ENCODE peak calls at places on chromosomes 4 and X, in eight cellular contexts. H is CD4-positive, alpha-beta T cell; N is HCT116; M is cardiac fibroblast; Z is bronchial epithelial cell; V is dorsolateral prefrontal cortex; P is coronary artery; J is neural crest cell. L is an unnamed sample.

GRCh38 chr4:26342328-26343040 is 21.7 kb downstream of the RBPJ start:
- DNase-seq in N (peak; percentile 23), J (no peak), M (peak; percentile 89), P (no peak), H (no peak), V (no peak), Z (peak; percentile 91), L (no peak)

GRCh38 chr4:64539234-64539849 is 130.1 kb upstream of the TECRL start:
- DNase-seq in Z (peak; percentile 52), J (peak; percentile 50), N (peak; percentile 16), P (no peak), M (peak; percentile 74), H (no peak), V (peak; percentile 45), L (peak; percentile 47)

GRCh38 chr4:92299152-92299551 is 4.6 kb upstream of the GRID2 start:
- DNase-seq in M (peak; percentile 46), Z (peak; percentile 21), V (no peak), P (no peak), J (no peak), H (no peak), N (no peak), L (no peak)

GRCh38 chrX:66408507-66408906 is 230.4 kb downstream of the EDA2R start:
- DNase-seq in P (no peak), J (no peak), V (no peak), Z (peak; percentile 5), H (no peak), N (no peak), M (no peak), L (no peak)

GRCh38 chr4:121192500-121192899 is 28.4 kb upstream of the TNIP3 start:
- DNase-seq in V (no peak), H (no peak), P (no peak), M (peak; percentile 63), J (peak; percentile 5), N (peak; percentile 33), Z (peak; percentile 43), L (no peak)

GRCh38 chr4:108829981-108830492 is 67.2 kb upstream of the ETNPPL start:
- DNase-seq in P (no peak), H (no peak), N (no peak), M (peak; percentile 33), Z (no peak), V (no peak), J (no peak), L (no peak)

GRCh38 chr4:81421346-81422218 is 50.1 kb downstream of the RASGEF1B start:
- DNase-seq in Z (peak; percentile 98), V (no peak), N (no peak), P (no peak), J (no peak), M (peak; percentile 68), H (no peak), L (no peak)

GRCh38 chr4:57726154-57726553 is 616.0 kb upstream of the IGFBP7 start:
- DNase-seq in H (no peak), M (no peak), J (no peak), V (no peak), Z (no peak), P (no peak), N (no peak), L (no peak)

GRCh38 chr4:83582289-83582756 is 46.4 kb downstream of the GPAT3 start:
- DNase-seq in M (peak; percentile 9), Z (peak; percentile 60), J (no peak), P (no peak), H (no peak), V (no peak), N (no peak), L (no peak)

DNA sequence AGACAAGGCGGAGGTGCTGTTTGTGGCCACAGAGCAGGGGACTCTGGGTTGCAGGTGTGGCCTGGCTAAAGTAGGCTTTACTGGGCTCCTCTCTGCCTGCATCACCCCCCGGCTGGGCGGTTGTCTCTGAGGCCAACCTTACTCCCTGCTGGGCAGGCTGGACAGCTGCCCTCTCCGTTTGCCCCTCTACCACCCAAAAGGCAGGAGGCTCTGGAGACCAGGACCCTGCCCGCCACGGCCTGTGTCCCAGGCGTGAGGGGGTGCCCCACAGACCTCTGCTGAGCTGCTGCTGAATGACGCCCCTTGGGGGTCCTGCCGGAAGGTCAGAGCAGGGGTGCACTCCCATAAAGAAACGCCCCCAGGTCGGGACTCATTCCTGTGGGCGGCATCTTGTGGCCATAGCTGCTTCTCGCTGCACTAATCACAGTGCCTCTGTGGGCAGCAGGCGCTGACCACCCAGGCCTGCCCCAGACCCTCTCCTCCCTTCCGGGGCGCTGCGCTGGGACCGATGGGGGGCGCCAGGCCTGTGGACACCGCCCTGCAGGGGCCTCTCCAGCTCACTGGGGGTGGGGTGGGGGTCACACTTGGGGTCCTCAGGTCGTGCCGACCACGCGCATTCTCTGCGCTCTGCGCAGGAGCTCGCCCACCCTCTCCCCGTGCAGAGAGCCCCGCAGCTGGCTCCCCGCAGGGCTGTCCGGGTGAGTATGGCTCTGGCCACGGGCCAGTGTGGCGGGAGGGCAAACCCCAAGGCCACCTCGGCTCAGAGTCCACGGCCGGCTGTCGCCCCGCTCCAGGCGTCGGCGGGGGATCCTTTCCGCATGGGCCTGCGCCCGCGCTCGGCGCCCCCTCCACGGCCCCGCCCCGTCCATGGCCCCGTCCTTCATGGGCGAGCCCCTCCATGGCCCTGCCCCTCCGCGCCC is 920 bp downstream of the HTT-AS start:
- DNase-seq in Z (no peak), V (no peak), H (peak; percentile 46), P (no peak), N (no peak), J (peak; percentile 15), M (no peak), L (peak; percentile 39)
- TF ChIP-seq CTCF in Z (peak; percentile 11), V (no peak), H (no peak), P (no peak), N (no peak), J (no peak), M (peak; percentile 25), L (peak; percentile 29)

GRCh38 chr4:145868637-145869409 is 69.8 kb downstream of the ZNF827 start:
- DNase-seq in J (no peak), N (no peak), M (peak; percentile 22), Z (no peak), P (no peak), H (no peak), V (no peak), L (no peak)
- TF ChIP-seq CTCF in J (peak; percentile 13), N (peak; percentile 4), M (no peak), Z (no peak), P (no peak), H (no peak), V (peak; percentile 45), L (no peak)

GRCh38 chr4:112029642-112030235 is 115.5 kb upstream of the FAM241A start:
- DNase-seq in J (no peak), N (no peak), P (no peak), Z (peak; percentile 77), V (no peak), M (no peak), H (no peak), L (no peak)

GRCh38 chr4:112036881-112037280 is 108.4 kb upstream of the FAM241A start:
- DNase-seq in J (no peak), M (no peak), H (no peak), N (no peak), V (no peak), P (no peak), Z (no peak), L (no peak)

GRCh38 chr4:112031712-112032328 is 113.4 kb upstream of the FAM241A start:
- DNase-seq in H (no peak), V (no peak), Z (peak; percentile 49), P (no peak), M (peak; percentile 77), J (peak; percentile 38), N (peak; percentile 48), L (peak; percentile 12)
- TF ChIP-seq CTCF in H (no peak), V (peak; percentile 72), Z (peak; percentile 33), P (peak; percentile 31), M (peak; percentile 64), J (peak; percentile 88), N (peak; percentile 90), L (peak; percentile 86)

GRCh38 chrX:50751091-50751490 is 62.9 kb downstream of the SHROOM4 start:
- DNase-seq in Z (no peak), J (no peak), P (no peak), H (no peak), V (no peak), M (no peak), N (no peak), L (no peak)

DNA sequence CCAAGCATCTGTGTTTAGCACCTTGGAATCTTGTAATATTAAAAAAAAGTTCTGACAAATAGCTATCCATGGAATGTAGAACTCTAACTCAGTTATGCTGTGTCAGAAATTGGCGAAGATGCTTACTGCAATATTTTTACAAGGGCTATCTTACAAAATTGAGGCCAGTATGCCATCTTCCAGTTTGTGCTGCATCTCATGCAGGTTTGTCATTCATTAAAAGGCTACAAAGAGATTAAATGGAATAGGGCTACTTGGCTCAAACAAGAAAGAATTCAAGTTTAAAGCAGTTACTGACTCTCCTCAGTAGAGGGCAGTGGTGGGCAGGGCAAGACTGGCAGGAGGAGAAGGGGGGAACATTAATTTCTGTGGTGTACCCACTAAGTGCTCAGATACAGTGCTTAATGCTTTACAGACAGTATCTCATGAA is 66.5 kb downstream of the SHROOM4 start:
- DNase-seq in P (no peak), V (no peak), H (no peak), N (no peak), J (peak; percentile 2), M (peak; percentile 38), Z (no peak), L (no peak)
- TF ChIP-seq CTCF in P (peak; percentile 15), V (peak; percentile 78), H (no peak), N (peak; percentile 34), J (peak; percentile 73), M (peak; percentile 67), Z (peak; percentile 58), L (peak; percentile 70)

DNA sequence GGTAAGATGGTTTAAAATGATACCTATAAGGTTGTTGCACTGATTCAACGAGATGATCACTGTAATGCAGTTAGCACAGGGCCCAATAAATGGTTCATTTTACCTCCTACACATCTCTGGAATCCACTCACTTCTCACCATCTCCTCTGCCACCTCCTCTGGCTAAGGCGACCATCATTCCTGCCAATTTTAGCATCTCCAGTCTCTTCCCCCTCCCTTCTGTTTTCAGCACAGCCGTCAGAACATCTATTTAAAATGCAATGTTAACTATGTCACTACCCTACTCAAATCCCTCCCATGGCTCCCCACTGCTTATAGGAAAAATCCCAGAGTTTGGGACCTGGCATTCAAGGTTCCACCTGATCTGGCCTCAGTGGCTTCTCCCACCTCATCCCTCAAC is 3.5 kb upstream of the SYP start:
- DNase-seq in P (no peak), J (no peak), H (no peak), M (no peak), N (no peak), Z (no peak), V (no peak), L (no peak)
- TF ChIP-seq CTCF in P (no peak), J (no peak), H (no peak), M (no peak), N (no peak), Z (no peak), V (no peak), L (no peak)

DNA sequence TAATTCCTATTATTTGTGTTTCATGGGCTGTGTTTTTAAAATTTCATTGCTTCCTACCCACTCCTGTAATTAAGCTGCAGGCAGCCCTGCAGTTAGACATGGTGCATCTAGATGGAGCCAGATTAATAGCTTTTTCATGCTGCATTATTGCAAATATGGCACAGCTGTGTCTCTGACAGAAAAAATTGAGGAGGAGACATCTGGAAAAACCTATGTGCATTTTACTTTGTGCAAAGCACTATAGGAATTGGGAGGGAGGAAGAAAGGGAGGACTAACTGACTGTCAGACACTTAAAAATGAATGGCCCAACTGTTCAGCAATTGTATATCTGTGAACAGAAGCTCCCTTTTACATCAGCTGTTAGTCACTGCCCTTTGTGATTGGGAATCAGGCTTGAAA is 8.1 kb upstream of the RPGR start:
- DNase-seq in Z (no peak), P (no peak), N (no peak), J (no peak), M (no peak), H (no peak), V (no peak), L (no peak)
- TF ChIP-seq CTCF in Z (no peak), P (no peak), N (no peak), J (no peak), M (peak; percentile 32), H (no peak), V (peak; percentile 33), L (no peak)

L was measured in progenitor cell of endocrine pancreas.